ENCODE peak calls at places on chromosomes 11 and 22, in six cellular contexts. One of them, this sample, is unnamed.

GRCh38 chr11:65899356-65900124 is 648 bp downstream of the FOSL1 start:
- DNase-seq in K562: peak
- DNase-seq in endothelial cell of umbilical vein: peak
- DNase-seq in GM12878: no peak
- DNase-seq in A549: peak
- DNase-seq in HepG2: peak
- DNase-seq in this sample: peak

GRCh38 chr11:103870821-103871309 is 165.6 kb upstream of the DDI1 start:
- DNase-seq in K562: no peak
- DNase-seq in endothelial cell of umbilical vein: no peak
- DNase-seq in GM12878: no peak
- DNase-seq in A549: no peak
- DNase-seq in HepG2: no peak
- DNase-seq in this sample: no peak

GRCh38 chr11:109752212-109752825 is 330.3 kb downstream of the C11orf87 start:
- DNase-seq in K562: no peak
- DNase-seq in endothelial cell of umbilical vein: no peak
- DNase-seq in GM12878: no peak
- DNase-seq in A549: no peak
- DNase-seq in HepG2: no peak
- DNase-seq in this sample: no peak

GRCh38 chr11:125457814-125458343 is 38.2 kb downstream of the FEZ1 start:
- DNase-seq in K562: peak
- DNase-seq in endothelial cell of umbilical vein: peak
- DNase-seq in GM12878: no peak
- DNase-seq in A549: no peak
- DNase-seq in HepG2: peak
- DNase-seq in this sample: no peak

GRCh38 chr11:128603003-128603715 is 15.8 kb upstream of the ETS1 start:
- DNase-seq in K562: no peak
- DNase-seq in endothelial cell of umbilical vein: no peak
- DNase-seq in GM12878: no peak
- DNase-seq in A549: no peak
- DNase-seq in HepG2: no peak
- DNase-seq in this sample: no peak

GRCh38 chr11:10379433-10379832 is 74.6 kb downstream of the ADM start:
- DNase-seq in K562: no peak
- DNase-seq in endothelial cell of umbilical vein: no peak
- DNase-seq in GM12878: no peak
- DNase-seq in A549: no peak
- DNase-seq in HepG2: no peak
- DNase-seq in this sample: no peak

GRCh38 chr22:25956801-25957200 is 212.5 kb upstream of the SEZ6L start:
- DNase-seq in K562: no peak
- DNase-seq in endothelial cell of umbilical vein: no peak
- DNase-seq in GM12878: no peak
- DNase-seq in A549: no peak
- DNase-seq in HepG2: no peak
- DNase-seq in this sample: no peak

GRCh38 chr11:119266517-119267255 is 50.2 kb downstream of the MCAM start:
- DNase-seq in K562: no peak
- DNase-seq in endothelial cell of umbilical vein: no peak
- DNase-seq in GM12878: no peak
- DNase-seq in A549: no peak
- DNase-seq in HepG2: no peak
- DNase-seq in this sample: no peak

GRCh38 chr22:26047920-26048319 is 121.3 kb upstream of the SEZ6L start:
- DNase-seq in K562: no peak
- DNase-seq in endothelial cell of umbilical vein: no peak
- DNase-seq in GM12878: no peak
- DNase-seq in A549: no peak
- DNase-seq in HepG2: no peak
- DNase-seq in this sample: no peak

GRCh38 chr11:783581-784015 is 6.3 kb downstream of the CEND1 start:
- DNase-seq in K562: peak
- DNase-seq in endothelial cell of umbilical vein: peak
- DNase-seq in GM12878: no peak
- DNase-seq in A549: peak
- DNase-seq in HepG2: no peak
- DNase-seq in this sample: no peak

GRCh38 chr11:103842795-103843194 is 193.6 kb upstream of the DDI1 start:
- DNase-seq in K562: no peak
- DNase-seq in endothelial cell of umbilical vein: peak
- DNase-seq in GM12878: no peak
- DNase-seq in A549: no peak
- DNase-seq in HepG2: no peak
- DNase-seq in this sample: no peak

GRCh38 chr22:22508274-22509176 is at the start of gene ZNF280B:
- DNase-seq in K562: peak
- DNase-seq in endothelial cell of umbilical vein: peak
- DNase-seq in GM12878: peak
- DNase-seq in A549: peak
- DNase-seq in HepG2: peak
- DNase-seq in this sample: peak

GRCh38 chr11:8067929-8068575 is 13.0 kb upstream of the TUB start:
- DNase-seq in K562: no peak
- DNase-seq in endothelial cell of umbilical vein: no peak
- DNase-seq in GM12878: no peak
- DNase-seq in A549: no peak
- DNase-seq in HepG2: no peak
- DNase-seq in this sample: no peak

GRCh38 chr11:68968306-68969255 is 12.2 kb downstream of the MRGPRD start:
- DNase-seq in K562: no peak
- DNase-seq in endothelial cell of umbilical vein: no peak
- DNase-seq in GM12878: no peak
- DNase-seq in A549: no peak
- DNase-seq in HepG2: no peak
- DNase-seq in this sample: no peak

GRCh38 chr22:37321288-37321687 is 39.0 kb downstream of the CYTH4 start:
- DNase-seq in K562: no peak
- DNase-seq in endothelial cell of umbilical vein: no peak
- DNase-seq in GM12878: no peak
- DNase-seq in A549: no peak
- DNase-seq in HepG2: peak
- DNase-seq in this sample: peak

GRCh38 chr22:42179616-42180015 is 49.0 kb upstream of the CYP2D6 start:
- DNase-seq in K562: no peak
- DNase-seq in endothelial cell of umbilical vein: no peak
- DNase-seq in GM12878: no peak
- DNase-seq in A549: no peak
- DNase-seq in HepG2: no peak
- DNase-seq in this sample: no peak

GRCh38 chr22:34800265-34800664 is 265.7 kb upstream of the ISX start:
- DNase-seq in K562: no peak
- DNase-seq in endothelial cell of umbilical vein: no peak
- DNase-seq in GM12878: no peak
- DNase-seq in A549: no peak
- DNase-seq in HepG2: no peak
- DNase-seq in this sample: no peak

GRCh38 chr22:19066531-19067271 is 55.5 kb downstream of the DGCR2 start:
- DNase-seq in K562: no peak
- DNase-seq in endothelial cell of umbilical vein: no peak
- DNase-seq in GM12878: no peak
- DNase-seq in A549: no peak
- DNase-seq in HepG2: no peak
- DNase-seq in this sample: no peak

GRCh38 chr11:18013790-18014507 is 1.1 kb upstream of the SERGEF start:
- DNase-seq in K562: no peak
- DNase-seq in endothelial cell of umbilical vein: peak
- DNase-seq in GM12878: no peak
- DNase-seq in A549: peak
- DNase-seq in HepG2: no peak
- DNase-seq in this sample: peak

GRCh38 chr22:39530692-39531331 is 1.7 kb downstream of the RPS19BP1 start:
- DNase-seq in K562: peak
- DNase-seq in endothelial cell of umbilical vein: peak
- DNase-seq in GM12878: no peak
- DNase-seq in A549: no peak
- DNase-seq in HepG2: peak
- DNase-seq in this sample: peak

GRCh38 chr22:49334589-49334873 is 493.1 kb downstream of the BRD1 start:
- DNase-seq in K562: peak
- DNase-seq in endothelial cell of umbilical vein: no peak
- DNase-seq in GM12878: no peak
- DNase-seq in A549: no peak
- DNase-seq in HepG2: no peak
- DNase-seq in this sample: no peak

GRCh38 chr11:67006029-67006884 is 16.7 kb upstream of the SYT12 start:
- DNase-seq in K562: peak
- DNase-seq in endothelial cell of umbilical vein: no peak
- DNase-seq in GM12878: no peak
- DNase-seq in A549: peak
- DNase-seq in HepG2: peak
- DNase-seq in this sample: peak

GRCh38 chr11:34468209-34468841 is 29.6 kb downstream of the CAT start:
- DNase-seq in K562: peak
- DNase-seq in endothelial cell of umbilical vein: peak
- DNase-seq in GM12878: no peak
- DNase-seq in A549: peak
- DNase-seq in HepG2: peak
- DNase-seq in this sample: peak

GRCh38 chr11:21018248-21018647 is 348.9 kb downstream of the NELL1 start:
- DNase-seq in K562: no peak
- DNase-seq in endothelial cell of umbilical vein: no peak
- DNase-seq in GM12878: no peak
- DNase-seq in A549: no peak
- DNase-seq in HepG2: no peak
- DNase-seq in this sample: no peak

GRCh38 chr11:73359930-73360742 is 16.1 kb upstream of the RELT start:
- DNase-seq in K562: peak
- DNase-seq in endothelial cell of umbilical vein: peak
- DNase-seq in GM12878: no peak
- DNase-seq in A549: peak
- DNase-seq in HepG2: peak
- DNase-seq in this sample: peak

GRCh38 chr11:2752204-2752772 is 52.5 kb upstream of the KCNQ1OT1 start:
- DNase-seq in K562: no peak
- DNase-seq in endothelial cell of umbilical vein: no peak
- DNase-seq in GM12878: no peak
- DNase-seq in A549: peak
- DNase-seq in HepG2: no peak
- DNase-seq in this sample: no peak

GRCh38 chr11:131571571-131571970 is 201.2 kb downstream of the NTM start:
- DNase-seq in K562: no peak
- DNase-seq in endothelial cell of umbilical vein: no peak
- DNase-seq in GM12878: no peak
- DNase-seq in A549: no peak
- DNase-seq in HepG2: no peak
- DNase-seq in this sample: no peak

GRCh38 chr11:115226556-115226955 is 277.7 kb downstream of the CADM1 start:
- DNase-seq in K562: no peak
- DNase-seq in endothelial cell of umbilical vein: peak
- DNase-seq in GM12878: no peak
- DNase-seq in A549: peak
- DNase-seq in HepG2: peak
- DNase-seq in this sample: no peak

DNA sequence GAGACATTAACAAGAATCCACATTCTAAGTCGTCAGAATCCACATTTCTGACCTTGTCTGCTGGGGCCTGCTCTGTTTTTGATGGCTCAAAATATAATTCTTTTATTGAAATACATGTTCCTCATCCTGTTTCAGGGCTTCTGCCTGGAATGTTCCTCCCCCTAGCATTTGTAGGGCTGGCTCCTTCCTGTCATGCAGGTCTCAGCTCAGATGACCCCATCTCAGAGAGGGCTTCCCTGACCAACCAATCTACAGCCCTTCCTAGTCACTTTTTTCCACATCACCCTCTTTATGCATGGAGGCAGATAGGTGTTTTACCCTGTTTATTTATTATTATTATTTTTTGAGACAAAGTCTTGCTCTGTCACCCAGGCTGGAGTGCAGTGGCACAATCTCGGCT is 14.8 kb downstream of the TMEM123 start:
- DNase-seq in K562: no peak
- DNase-seq in endothelial cell of umbilical vein: no peak
- DNase-seq in GM12878: no peak
- DNase-seq in A549: no peak
- DNase-seq in HepG2: no peak
- DNase-seq in this sample: no peak
- TF ChIP-seq MYC in K562: no peak
- TF ChIP-seq MYC in endothelial cell of umbilical vein: no peak
- TF ChIP-seq MYC in GM12878: no peak
- TF ChIP-seq MYC in A549: no peak
- TF ChIP-seq MYC in HepG2: no peak
- TF ChIP-seq MYC in this sample: no peak

GRCh38 chr11:4551346-4551979 is 6.5 kb downstream of the OR52M1 start:
- DNase-seq in K562: peak
- DNase-seq in endothelial cell of umbilical vein: peak
- DNase-seq in GM12878: no peak
- DNase-seq in A549: peak
- DNase-seq in HepG2: peak
- DNase-seq in this sample: peak
- TF ChIP-seq CTCF in K562: no peak
- TF ChIP-seq CTCF in endothelial cell of umbilical vein: peak
- TF ChIP-seq CTCF in GM12878: peak
- TF ChIP-seq CTCF in A549: peak
- TF ChIP-seq CTCF in HepG2: peak
- TF ChIP-seq CTCF in this sample: peak

DNA sequence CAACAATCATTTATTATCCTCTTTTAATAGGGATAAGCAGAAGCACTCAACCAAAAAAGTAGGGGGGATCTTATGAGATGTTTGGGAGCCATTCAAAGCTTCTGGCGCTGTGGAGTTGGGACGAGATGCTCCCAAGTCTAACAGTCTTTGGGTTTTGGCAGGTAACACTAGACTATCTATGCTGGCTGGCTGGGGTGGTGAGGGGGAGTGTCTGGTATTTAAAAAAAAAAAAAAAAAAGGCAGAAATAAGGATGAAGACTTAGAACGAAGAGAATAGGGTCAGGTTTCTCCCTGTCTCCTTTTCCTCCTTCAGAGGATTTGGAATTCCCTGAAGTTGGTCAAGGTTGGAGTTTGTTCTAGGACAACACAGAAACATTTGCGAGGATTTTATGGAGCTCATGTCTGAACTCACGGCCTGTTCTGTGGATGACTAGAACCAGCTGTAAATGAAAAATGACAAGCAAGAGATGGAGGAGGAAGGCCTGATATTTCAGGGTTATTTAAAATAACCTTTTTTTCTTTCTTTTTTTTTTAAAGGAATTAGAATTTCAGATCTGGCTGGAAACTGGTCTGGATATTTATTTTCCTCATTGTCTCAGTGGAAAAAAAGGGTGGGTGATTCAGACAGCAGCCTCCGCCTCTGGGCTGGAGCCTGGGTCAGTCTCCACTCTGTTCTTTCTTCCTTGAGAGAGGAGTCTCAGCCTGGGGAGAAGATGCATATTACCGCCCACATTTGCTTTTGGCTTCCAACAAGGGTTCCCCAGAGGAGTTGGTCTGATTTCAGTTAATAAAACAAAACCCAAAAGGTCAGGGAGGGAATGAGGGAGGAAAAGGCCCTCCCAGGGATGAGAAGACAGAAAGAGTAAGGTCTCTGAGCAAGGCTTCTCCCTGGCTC is 80.0 kb downstream of the USP35 start:
- DNase-seq in K562: no peak
- DNase-seq in endothelial cell of umbilical vein: peak
- DNase-seq in GM12878: no peak
- DNase-seq in A549: no peak
- DNase-seq in HepG2: no peak
- DNase-seq in this sample: no peak
- H3K4me3 ChIP-seq in K562: no peak
- H3K4me3 ChIP-seq in endothelial cell of umbilical vein: no peak
- H3K4me3 ChIP-seq in GM12878: no peak
- H3K4me3 ChIP-seq in A549: no peak
- H3K4me3 ChIP-seq in HepG2: no peak
- H3K4me3 ChIP-seq in this sample: no peak

GRCh38 chr11:35746356-35747153 is 84.0 kb downstream of the TRIM44 start:
- DNase-seq in K562: no peak
- DNase-seq in endothelial cell of umbilical vein: no peak
- DNase-seq in GM12878: no peak
- DNase-seq in A549: no peak
- DNase-seq in HepG2: no peak
- DNase-seq in this sample: no peak
- TF ChIP-seq MYC in K562: no peak
- TF ChIP-seq MYC in endothelial cell of umbilical vein: no peak
- TF ChIP-seq MYC in GM12878: no peak
- TF ChIP-seq MYC in A549: no peak
- TF ChIP-seq MYC in HepG2: no peak
- TF ChIP-seq MYC in this sample: no peak